ENCODE peak calls at places on chromosomes 5 and 9, in eight cellular contexts. M, C, L, I, U, H, T and F are unnamed samples.

GRCh38 chr5:171521679-171522078 is 102.2 kb downstream of the FGF18 start:
- DNase-seq in C (no peak), U (no peak), M (no peak), L (no peak), T (no peak), I (no peak), H (no peak), F (no peak)

GRCh38 chr5:124544366-124545055 is 201.9 kb downstream of the ZNF608 start:
- DNase-seq in C (no peak), T (no peak), U (no peak), H (no peak), I (no peak), M (no peak), L (no peak), F (no peak)

GRCh38 chr5:176651472-176651980 is 4.2 kb downstream of the TSPAN17 start:
- DNase-seq in M (no peak), H (no peak), I (no peak), U (no peak), T (no peak), L (no peak), C (no peak), F (no peak)

GRCh38 chr5:171157775-171158174 is 151.3 kb upstream of the TLX3 start:
- DNase-seq in L (no peak), H (no peak), C (no peak), I (no peak), U (no peak), M (no peak), T (no peak), F (no peak)

GRCh38 chr5:16937503-16938161 is 1.5 kb upstream of the MYO10 start:
- DNase-seq in C (no peak), I (no peak), U (no peak), T (no peak), L (no peak), M (no peak), H (no peak), F (no peak)

GRCh38 chr5:110611817-110612216 is 114.7 kb downstream of the TMEM232 start:
- DNase-seq in C (no peak), L (no peak), T (no peak), U (no peak), H (no peak), M (no peak), I (no peak), F (no peak)

GRCh38 chr5:48192-48591 is 43.8 kb upstream of the PLEKHG4B start:
- DNase-seq in T (no peak), U (no peak), C (no peak), H (no peak), I (no peak), M (no peak), L (no peak), F (no peak)

GRCh38 chr9:101326501-101326900 is 58.3 kb downstream of the BAAT start:
- DNase-seq in H (no peak), I (no peak), U (no peak), T (no peak), L (no peak), M (no peak), C (no peak), F (no peak)

GRCh38 chr9:93061791-93062299 is 3.3 kb downstream of the SUSD3 start:
- DNase-seq in M (peak), H (no peak), T (peak), I (no peak), U (no peak), L (no peak), C (no peak), F (no peak)

GRCh38 chr9:133359420-133360175 is 3.2 kb downstream of the SURF2 start:
- DNase-seq in L (no peak), U (no peak), C (no peak), M (no peak), T (no peak), I (peak), H (no peak), F (peak)